ENCODE peak calls at places on chromosome 22, in nine cellular contexts. One of them, this sample, is unnamed.

GRCh38 chr22:31091106-31091975 is 10.2 kb downstream of the SMTN start:
- DNase-seq in smooth muscle cell of the brain vasculature: no peak
- DNase-seq in NCI-H1417 treated with DMSO at 0.1 percent for 48 hours: no peak
- DNase-seq in aorta: no peak
- DNase-seq in Kasumi-1: no peak
- DNase-seq in AG04449: no peak
- DNase-seq in CD4-positive, alpha-beta T cell: no peak
- DNase-seq in MCF 10A: no peak
- DNase-seq in HL-60: no peak
- DNase-seq in this sample: no peak

GRCh38 chr22:26568207-26568706 is 21.7 kb downstream of the TPST2 start:
- DNase-seq in smooth muscle cell of the brain vasculature: no peak
- DNase-seq in NCI-H1417 treated with DMSO at 0.1 percent for 48 hours: no peak
- DNase-seq in aorta: no peak
- DNase-seq in Kasumi-1: no peak
- DNase-seq in AG04449: no peak
- DNase-seq in CD4-positive, alpha-beta T cell: no peak
- DNase-seq in MCF 10A: peak; percentile 61
- DNase-seq in HL-60: no peak
- DNase-seq in this sample: no peak

GRCh38 chr22:49966041-49966715 is 5.6 kb downstream of the PIM3 start:
- DNase-seq in smooth muscle cell of the brain vasculature: no peak
- DNase-seq in NCI-H1417 treated with DMSO at 0.1 percent for 48 hours: no peak
- DNase-seq in aorta: peak; percentile 72
- DNase-seq in Kasumi-1: no peak
- DNase-seq in AG04449: no peak
- DNase-seq in CD4-positive, alpha-beta T cell: peak; percentile 2
- DNase-seq in MCF 10A: no peak
- DNase-seq in HL-60: no peak
- DNase-seq in this sample: no peak

GRCh38 chr22:49962012-49962750 is 1.6 kb downstream of the PIM3 start:
- DNase-seq in smooth muscle cell of the brain vasculature: peak; percentile 70
- DNase-seq in NCI-H1417 treated with DMSO at 0.1 percent for 48 hours: no peak
- DNase-seq in aorta: peak; percentile 95
- DNase-seq in Kasumi-1: peak; percentile 65
- DNase-seq in AG04449: no peak
- DNase-seq in CD4-positive, alpha-beta T cell: peak; percentile 65
- DNase-seq in MCF 10A: peak; percentile 93
- DNase-seq in HL-60: peak; percentile 86
- DNase-seq in this sample: peak; percentile 80

GRCh38 chr22:42933783-42934144 is 76.7 kb upstream of the ARFGAP3 start:
- DNase-seq in smooth muscle cell of the brain vasculature: peak; percentile 82
- DNase-seq in NCI-H1417 treated with DMSO at 0.1 percent for 48 hours: no peak
- DNase-seq in aorta: no peak
- DNase-seq in Kasumi-1: peak; percentile 62
- DNase-seq in AG04449: peak; percentile 93
- DNase-seq in CD4-positive, alpha-beta T cell: no peak
- DNase-seq in MCF 10A: peak; percentile 78
- DNase-seq in HL-60: peak; percentile 40
- DNase-seq in this sample: peak; percentile 98

GRCh38 chr22:22887621-22888503 is at the start of gene IGLL5:
- DNase-seq in smooth muscle cell of the brain vasculature: no peak
- DNase-seq in NCI-H1417 treated with DMSO at 0.1 percent for 48 hours: no peak
- DNase-seq in aorta: no peak
- DNase-seq in Kasumi-1: no peak
- DNase-seq in AG04449: no peak
- DNase-seq in CD4-positive, alpha-beta T cell: no peak
- DNase-seq in MCF 10A: no peak
- DNase-seq in HL-60: no peak
- DNase-seq in this sample: no peak

GRCh38 chr22:47575291-47575690 is 812.8 kb downstream of the TBC1D22A start:
- DNase-seq in smooth muscle cell of the brain vasculature: no peak
- DNase-seq in NCI-H1417 treated with DMSO at 0.1 percent for 48 hours: no peak
- DNase-seq in aorta: peak; percentile 32
- DNase-seq in Kasumi-1: no peak
- DNase-seq in AG04449: no peak
- DNase-seq in CD4-positive, alpha-beta T cell: no peak
- DNase-seq in MCF 10A: no peak
- DNase-seq in HL-60: no peak
- DNase-seq in this sample: no peak

GRCh38 chr22:49017769-49018330 is 809.8 kb downstream of the BRD1 start:
- DNase-seq in smooth muscle cell of the brain vasculature: no peak
- DNase-seq in NCI-H1417 treated with DMSO at 0.1 percent for 48 hours: no peak
- DNase-seq in aorta: peak; percentile 32
- DNase-seq in Kasumi-1: no peak
- DNase-seq in AG04449: no peak
- DNase-seq in CD4-positive, alpha-beta T cell: no peak
- DNase-seq in MCF 10A: no peak
- DNase-seq in HL-60: no peak
- DNase-seq in this sample: no peak

GRCh38 chr22:28346308-28346707 is 333.3 kb downstream of the TTC28 start:
- DNase-seq in smooth muscle cell of the brain vasculature: no peak
- DNase-seq in NCI-H1417 treated with DMSO at 0.1 percent for 48 hours: no peak
- DNase-seq in aorta: no peak
- DNase-seq in Kasumi-1: no peak
- DNase-seq in AG04449: no peak
- DNase-seq in CD4-positive, alpha-beta T cell: no peak
- DNase-seq in MCF 10A: no peak
- DNase-seq in HL-60: no peak
- DNase-seq in this sample: no peak

GRCh38 chr22:42902875-42903510 is 45.9 kb upstream of the ARFGAP3 start:
- DNase-seq in smooth muscle cell of the brain vasculature: no peak
- DNase-seq in NCI-H1417 treated with DMSO at 0.1 percent for 48 hours: no peak
- DNase-seq in aorta: no peak
- DNase-seq in Kasumi-1: no peak
- DNase-seq in AG04449: peak; percentile 34
- DNase-seq in CD4-positive, alpha-beta T cell: no peak
- DNase-seq in MCF 10A: no peak
- DNase-seq in HL-60: no peak
- DNase-seq in this sample: no peak

GRCh38 chr22:20392983-20393704 is 807 bp upstream of the ZNF74 start:
- DNase-seq in smooth muscle cell of the brain vasculature: no peak
- DNase-seq in NCI-H1417 treated with DMSO at 0.1 percent for 48 hours: no peak
- DNase-seq in aorta: no peak
- DNase-seq in Kasumi-1: no peak
- DNase-seq in AG04449: no peak
- DNase-seq in CD4-positive, alpha-beta T cell: no peak
- DNase-seq in MCF 10A: no peak
- DNase-seq in HL-60: no peak
- DNase-seq in this sample: no peak

GRCh38 chr22:25100402-25100801 is 99.3 kb upstream of the CRYBB3 start:
- DNase-seq in smooth muscle cell of the brain vasculature: no peak
- DNase-seq in NCI-H1417 treated with DMSO at 0.1 percent for 48 hours: no peak
- DNase-seq in aorta: no peak
- DNase-seq in Kasumi-1: no peak
- DNase-seq in AG04449: no peak
- DNase-seq in CD4-positive, alpha-beta T cell: no peak
- DNase-seq in MCF 10A: no peak
- DNase-seq in HL-60: no peak
- DNase-seq in this sample: no peak

GRCh38 chr22:24054356-24054755 is 43.3 kb downstream of the CABIN1 start:
- DNase-seq in smooth muscle cell of the brain vasculature: no peak
- DNase-seq in NCI-H1417 treated with DMSO at 0.1 percent for 48 hours: no peak
- DNase-seq in aorta: peak; percentile 41
- DNase-seq in Kasumi-1: no peak
- DNase-seq in AG04449: peak; percentile 38
- DNase-seq in CD4-positive, alpha-beta T cell: no peak
- DNase-seq in MCF 10A: no peak
- DNase-seq in HL-60: no peak
- DNase-seq in this sample: no peak

GRCh38 chr22:21569459-21570161 is 2.1 kb downstream of the UBE2L3 start:
- DNase-seq in smooth muscle cell of the brain vasculature: no peak
- DNase-seq in NCI-H1417 treated with DMSO at 0.1 percent for 48 hours: no peak
- DNase-seq in aorta: no peak
- DNase-seq in Kasumi-1: peak; percentile 73
- DNase-seq in AG04449: no peak
- DNase-seq in CD4-positive, alpha-beta T cell: no peak
- DNase-seq in MCF 10A: no peak
- DNase-seq in HL-60: peak; percentile 74
- DNase-seq in this sample: no peak

GRCh38 chr22:50600541-50600940 is at the start of gene MAPK8IP2:
- DNase-seq in smooth muscle cell of the brain vasculature: no peak
- DNase-seq in NCI-H1417 treated with DMSO at 0.1 percent for 48 hours: no peak
- DNase-seq in aorta: peak; percentile 75
- DNase-seq in Kasumi-1: no peak
- DNase-seq in AG04449: no peak
- DNase-seq in CD4-positive, alpha-beta T cell: no peak
- DNase-seq in MCF 10A: no peak
- DNase-seq in HL-60: no peak
- DNase-seq in this sample: no peak

This sample was measured in foreskin melanocyte.